ENCODE peak calls at places on chromosomes 1 and 21, in seven cellular contexts. One of them, this sample, is unnamed.

GRCh38 chr1:3995141-3995780 is 95.2 kb upstream of the C1orf174 start:
- DNase-seq in endothelial cell of umbilical vein: no peak
- DNase-seq in neural progenitor cell: no peak
- DNase-seq in Karpas-422: no peak
- DNase-seq in K562: no peak
- DNase-seq in H9: no peak
- DNase-seq in IMR-90: no peak
- DNase-seq in this sample: no peak

GRCh38 chr1:181469829-181470228 is 13.5 kb upstream of the CACNA1E start:
- DNase-seq in endothelial cell of umbilical vein: no peak
- DNase-seq in neural progenitor cell: no peak
- DNase-seq in Karpas-422: no peak
- DNase-seq in K562: peak
- DNase-seq in H9: no peak
- DNase-seq in IMR-90: peak
- DNase-seq in this sample: peak

GRCh38 chr21:16678479-16678878 is 834.4 kb upstream of the CXADR start:
- DNase-seq in endothelial cell of umbilical vein: no peak
- DNase-seq in neural progenitor cell: no peak
- DNase-seq in Karpas-422: no peak
- DNase-seq in K562: no peak
- DNase-seq in H9: no peak
- DNase-seq in IMR-90: no peak
- DNase-seq in this sample: no peak

GRCh38 chr1:78006491-78006890 is 1.8 kb downstream of the DNAJB4 start:
- DNase-seq in endothelial cell of umbilical vein: peak
- DNase-seq in neural progenitor cell: no peak
- DNase-seq in Karpas-422: no peak
- DNase-seq in K562: no peak
- DNase-seq in H9: no peak
- DNase-seq in IMR-90: no peak
- DNase-seq in this sample: no peak

GRCh38 chr1:221117548-221117951 is 238.3 kb downstream of the HLX start:
- DNase-seq in endothelial cell of umbilical vein: no peak
- DNase-seq in neural progenitor cell: no peak
- DNase-seq in Karpas-422: no peak
- DNase-seq in K562: no peak
- DNase-seq in H9: no peak
- DNase-seq in IMR-90: peak
- DNase-seq in this sample: peak

GRCh38 chr1:47416319-47417128 is 439 bp downstream of the FOXE3 start:
- DNase-seq in endothelial cell of umbilical vein: peak
- DNase-seq in neural progenitor cell: peak
- DNase-seq in Karpas-422: no peak
- DNase-seq in K562: no peak
- DNase-seq in H9: peak
- DNase-seq in IMR-90: no peak
- DNase-seq in this sample: no peak

GRCh38 chr1:206455681-206456344 is 14.5 kb upstream of the IKBKE start:
- DNase-seq in endothelial cell of umbilical vein: peak
- DNase-seq in neural progenitor cell: peak
- DNase-seq in Karpas-422: no peak
- DNase-seq in K562: peak
- DNase-seq in H9: no peak
- DNase-seq in IMR-90: no peak
- DNase-seq in this sample: no peak

GRCh38 chr1:152906023-152906565 is 2.3 kb upstream of the IVL start:
- DNase-seq in endothelial cell of umbilical vein: no peak
- DNase-seq in neural progenitor cell: no peak
- DNase-seq in Karpas-422: no peak
- DNase-seq in K562: no peak
- DNase-seq in H9: no peak
- DNase-seq in IMR-90: peak
- DNase-seq in this sample: no peak

GRCh38 chr1:19863804-19864203 is 18.4 kb upstream of the OTUD3 start:
- DNase-seq in endothelial cell of umbilical vein: no peak
- DNase-seq in neural progenitor cell: no peak
- DNase-seq in Karpas-422: no peak
- DNase-seq in K562: no peak
- DNase-seq in H9: no peak
- DNase-seq in IMR-90: peak
- DNase-seq in this sample: peak

GRCh38 chr1:89633103-89633744 is at the start of gene LRRC8C:
- DNase-seq in endothelial cell of umbilical vein: no peak
- DNase-seq in neural progenitor cell: peak
- DNase-seq in Karpas-422: peak
- DNase-seq in K562: peak
- DNase-seq in H9: peak
- DNase-seq in IMR-90: peak
- DNase-seq in this sample: peak

GRCh38 chr1:219555031-219555667 is 57.8 kb downstream of the ZC3H11B start:
- DNase-seq in endothelial cell of umbilical vein: no peak
- DNase-seq in neural progenitor cell: peak
- DNase-seq in Karpas-422: no peak
- DNase-seq in K562: no peak
- DNase-seq in H9: peak
- DNase-seq in IMR-90: peak
- DNase-seq in this sample: no peak

GRCh38 chr1:169595764-169596711 is 9.8 kb upstream of the F5 start:
- DNase-seq in endothelial cell of umbilical vein: peak
- DNase-seq in neural progenitor cell: peak
- DNase-seq in Karpas-422: no peak
- DNase-seq in K562: no peak
- DNase-seq in H9: peak
- DNase-seq in IMR-90: peak
- DNase-seq in this sample: peak

GRCh38 chr1:167056529-167057296 is 33.5 kb downstream of the GPA33 start:
- DNase-seq in endothelial cell of umbilical vein: no peak
- DNase-seq in neural progenitor cell: peak
- DNase-seq in Karpas-422: no peak
- DNase-seq in K562: no peak
- DNase-seq in H9: peak
- DNase-seq in IMR-90: no peak
- DNase-seq in this sample: peak

GRCh38 chr1:228410015-228410414 is 3.4 kb upstream of the TRIM11 start:
- DNase-seq in endothelial cell of umbilical vein: no peak
- DNase-seq in neural progenitor cell: no peak
- DNase-seq in Karpas-422: no peak
- DNase-seq in K562: no peak
- DNase-seq in H9: no peak
- DNase-seq in IMR-90: peak
- DNase-seq in this sample: peak

GRCh38 chr1:64601207-64601606 is 131.3 kb downstream of the CACHD1 start:
- DNase-seq in endothelial cell of umbilical vein: no peak
- DNase-seq in neural progenitor cell: no peak
- DNase-seq in Karpas-422: no peak
- DNase-seq in K562: no peak
- DNase-seq in H9: no peak
- DNase-seq in IMR-90: no peak
- DNase-seq in this sample: no peak

DNA sequence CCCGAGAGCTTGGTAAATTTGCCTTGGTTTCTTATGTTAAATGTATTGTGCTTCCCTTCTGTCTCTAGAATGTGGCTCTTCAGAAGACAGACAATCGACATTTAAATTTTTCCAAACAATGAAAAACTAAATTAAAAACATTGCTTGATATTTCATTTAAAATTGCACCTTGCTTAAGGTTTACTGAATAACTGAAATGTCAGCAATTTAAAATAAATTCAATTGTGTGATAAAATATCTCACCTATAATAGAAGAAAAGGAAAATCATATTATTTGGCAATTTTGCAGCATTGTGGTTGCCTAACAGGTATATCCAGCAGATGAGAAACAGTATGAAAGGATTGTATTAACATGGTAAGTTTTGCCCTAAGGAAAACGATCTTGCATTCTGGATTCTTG is 56.5 kb downstream of the MAP3K21 start:
- DNase-seq in endothelial cell of umbilical vein: no peak
- DNase-seq in neural progenitor cell: no peak
- DNase-seq in Karpas-422: no peak
- DNase-seq in K562: no peak
- DNase-seq in H9: no peak
- DNase-seq in IMR-90: no peak
- DNase-seq in this sample: no peak
- H3K27ac ChIP-seq in endothelial cell of umbilical vein: no peak
- H3K27ac ChIP-seq in neural progenitor cell: no peak
- H3K27ac ChIP-seq in Karpas-422: no peak
- H3K27ac ChIP-seq in K562: no peak
- H3K27ac ChIP-seq in H9: no peak
- H3K27ac ChIP-seq in IMR-90: no peak
- H3K27ac ChIP-seq in this sample: no peak

DNA sequence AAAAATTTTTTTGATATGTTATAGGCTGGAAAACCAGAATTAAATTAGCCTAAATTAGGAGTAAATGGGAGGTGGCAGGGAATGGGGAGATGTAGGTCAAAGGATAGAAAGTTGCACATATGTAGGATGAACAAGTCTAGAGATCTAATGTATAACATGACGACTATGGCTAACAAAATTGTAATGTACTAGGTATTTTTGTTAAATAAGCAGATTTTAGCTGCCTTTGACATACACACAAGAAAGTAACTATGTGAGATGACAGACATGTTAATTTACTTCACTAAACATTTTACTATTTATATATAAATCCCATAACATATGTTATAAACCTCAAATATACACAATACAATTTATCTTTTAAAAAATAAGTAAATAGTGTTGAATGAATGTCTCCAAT is 30.2 kb upstream of the GLIS1 start:
- DNase-seq in endothelial cell of umbilical vein: no peak
- DNase-seq in neural progenitor cell: no peak
- DNase-seq in Karpas-422: no peak
- DNase-seq in K562: no peak
- DNase-seq in H9: no peak
- DNase-seq in IMR-90: no peak
- DNase-seq in this sample: no peak
- H2AFZ ChIP-seq in endothelial cell of umbilical vein: no peak
- H2AFZ ChIP-seq in neural progenitor cell: no peak
- H2AFZ ChIP-seq in Karpas-422: no peak
- H2AFZ ChIP-seq in K562: no peak
- H2AFZ ChIP-seq in H9: no peak
- H2AFZ ChIP-seq in IMR-90: no peak
- H2AFZ ChIP-seq in this sample: no peak

GRCh38 chr1:21289700-21290545 is at the start of gene ECE1:
- DNase-seq in endothelial cell of umbilical vein: peak
- DNase-seq in neural progenitor cell: peak
- DNase-seq in Karpas-422: peak
- DNase-seq in K562: no peak
- DNase-seq in H9: peak
- DNase-seq in IMR-90: no peak
- DNase-seq in this sample: peak

GRCh38 chr1:21291184-21291583 is 921 bp upstream of the ECE1 start:
- DNase-seq in endothelial cell of umbilical vein: no peak
- DNase-seq in neural progenitor cell: no peak
- DNase-seq in Karpas-422: peak
- DNase-seq in K562: no peak
- DNase-seq in H9: no peak
- DNase-seq in IMR-90: no peak
- DNase-seq in this sample: no peak

GRCh38 chr1:21290546-21290944 is 282 bp upstream of the ECE1 start:
- DNase-seq in endothelial cell of umbilical vein: no peak
- DNase-seq in neural progenitor cell: no peak
- DNase-seq in Karpas-422: peak
- DNase-seq in K562: no peak
- DNase-seq in H9: no peak
- DNase-seq in IMR-90: no peak
- DNase-seq in this sample: no peak

GRCh38 chr1:21289127-21289526 is 1.1 kb downstream of the ECE1 start:
- DNase-seq in endothelial cell of umbilical vein: no peak
- DNase-seq in neural progenitor cell: no peak
- DNase-seq in Karpas-422: no peak
- DNase-seq in K562: no peak
- DNase-seq in H9: no peak
- DNase-seq in IMR-90: no peak
- DNase-seq in this sample: no peak

GRCh38 chr1:21287905-21288514 is 2.3 kb downstream of the ECE1 start:
- DNase-seq in endothelial cell of umbilical vein: no peak
- DNase-seq in neural progenitor cell: no peak
- DNase-seq in Karpas-422: no peak
- DNase-seq in K562: no peak
- DNase-seq in H9: no peak
- DNase-seq in IMR-90: no peak
- DNase-seq in this sample: no peak
- H3K27ac ChIP-seq in endothelial cell of umbilical vein: no peak
- H3K27ac ChIP-seq in neural progenitor cell: no peak
- H3K27ac ChIP-seq in Karpas-422: peak
- H3K27ac ChIP-seq in K562: no peak
- H3K27ac ChIP-seq in H9: no peak
- H3K27ac ChIP-seq in IMR-90: no peak
- H3K27ac ChIP-seq in this sample: no peak

GRCh38 chr1:241640149-241640866 is at the start of the genes CHML and OPN3:
- DNase-seq in endothelial cell of umbilical vein: peak
- DNase-seq in neural progenitor cell: peak
- DNase-seq in Karpas-422: peak
- DNase-seq in K562: peak
- DNase-seq in H9: peak
- DNase-seq in IMR-90: peak
- DNase-seq in this sample: peak

GRCh38 chr1:241641748-241642592 is 1.8 kb upstream of the CHML start:
- DNase-seq in endothelial cell of umbilical vein: peak
- DNase-seq in neural progenitor cell: no peak
- DNase-seq in Karpas-422: no peak
- DNase-seq in K562: no peak
- DNase-seq in H9: no peak
- DNase-seq in IMR-90: peak
- DNase-seq in this sample: peak

GRCh38 chr1:241639653-241640148 is 468 bp downstream of the CHML start:
- DNase-seq in endothelial cell of umbilical vein: peak
- DNase-seq in neural progenitor cell: peak
- DNase-seq in Karpas-422: no peak
- DNase-seq in K562: peak
- DNase-seq in H9: peak
- DNase-seq in IMR-90: no peak
- DNase-seq in this sample: peak

GRCh38 chr1:241642593-241642944 is 2.4 kb upstream of the CHML start:
- DNase-seq in endothelial cell of umbilical vein: no peak
- DNase-seq in neural progenitor cell: no peak
- DNase-seq in Karpas-422: no peak
- DNase-seq in K562: no peak
- DNase-seq in H9: no peak
- DNase-seq in IMR-90: no peak
- DNase-seq in this sample: no peak

DNA sequence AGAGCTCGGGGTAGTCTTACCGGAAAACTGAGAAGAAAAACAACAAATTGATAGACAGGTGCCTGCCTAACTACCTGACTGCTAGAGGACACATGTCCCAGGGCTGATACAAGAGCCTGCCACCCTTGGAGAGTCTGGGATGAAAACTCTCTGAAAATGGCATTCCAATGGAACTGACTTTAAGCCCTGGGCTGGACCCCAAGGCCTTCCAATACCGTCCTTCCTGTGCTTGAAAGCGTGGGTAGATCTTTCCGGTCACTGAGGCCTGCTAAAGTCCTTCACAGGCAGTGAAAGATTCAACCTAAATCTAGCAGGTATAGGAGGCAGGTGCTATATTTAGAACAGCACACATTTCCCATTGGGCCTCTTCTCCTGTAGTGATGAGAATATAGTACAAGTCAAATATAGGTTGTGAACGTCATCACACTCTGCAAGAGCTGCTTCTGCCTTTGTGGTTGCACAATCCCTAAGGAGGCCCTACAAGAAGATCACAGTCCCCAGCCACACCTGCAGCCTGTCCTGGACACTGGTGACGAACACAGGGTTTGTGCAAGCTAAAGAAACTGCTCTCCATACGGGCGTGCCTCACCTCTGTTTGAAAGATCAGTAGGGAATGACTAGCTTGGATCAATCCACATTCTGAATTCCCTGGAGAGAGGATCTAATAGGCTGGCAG is 836 bp upstream of the CHML start:
- DNase-seq in endothelial cell of umbilical vein: no peak
- DNase-seq in neural progenitor cell: no peak
- DNase-seq in Karpas-422: peak
- DNase-seq in K562: no peak
- DNase-seq in H9: no peak
- DNase-seq in IMR-90: no peak
- DNase-seq in this sample: peak
- H2AFZ ChIP-seq in endothelial cell of umbilical vein: peak
- H2AFZ ChIP-seq in neural progenitor cell: peak
- H2AFZ ChIP-seq in Karpas-422: peak
- H2AFZ ChIP-seq in K562: peak
- H2AFZ ChIP-seq in H9: no peak
- H2AFZ ChIP-seq in IMR-90: peak
- H2AFZ ChIP-seq in this sample: no peak

This sample was measured in mesenchymal stem cell.